ENCODE peak calls at places on chromosomes 12 and 14, in six cellular contexts. One of them, this sample, is unnamed.

GRCh38 chr12:54701940-54702592 is 53.9 kb upstream of the DCD start:
- DNase-seq in germinal center: peak; percentile 42
- DNase-seq in NCI-H524 treated with DMSO at 0.1 percent for 48 hours: no peak
- DNase-seq in GM20000: peak; percentile 40
- DNase-seq in HEK293T: peak; percentile 49
- DNase-seq in HS-27A: no peak
- DNase-seq in this sample: peak; percentile 42

GRCh38 chr12:116164263-116164817 is 113.2 kb downstream of the MED13L start:
- DNase-seq in germinal center: no peak
- DNase-seq in NCI-H524 treated with DMSO at 0.1 percent for 48 hours: peak; percentile 54
- DNase-seq in GM20000: no peak
- DNase-seq in HEK293T: no peak
- DNase-seq in HS-27A: no peak
- DNase-seq in this sample: peak; percentile 76

GRCh38 chr14:93085916-93086315 is 29.8 kb downstream of the ITPK1 start:
- DNase-seq in germinal center: no peak
- DNase-seq in NCI-H524 treated with DMSO at 0.1 percent for 48 hours: no peak
- DNase-seq in GM20000: no peak
- DNase-seq in HEK293T: no peak
- DNase-seq in HS-27A: no peak
- DNase-seq in this sample: peak; percentile 48

GRCh38 chr14:75119056-75119455 is 7.8 kb downstream of the NEK9 start:
- DNase-seq in germinal center: no peak
- DNase-seq in NCI-H524 treated with DMSO at 0.1 percent for 48 hours: no peak
- DNase-seq in GM20000: no peak
- DNase-seq in HEK293T: no peak
- DNase-seq in HS-27A: no peak
- DNase-seq in this sample: no peak

GRCh38 chr14:84087986-84088531 is 1441.9 kb upstream of the FLRT2 start:
- DNase-seq in germinal center: no peak
- DNase-seq in NCI-H524 treated with DMSO at 0.1 percent for 48 hours: no peak
- DNase-seq in GM20000: no peak
- DNase-seq in HEK293T: no peak
- DNase-seq in HS-27A: no peak
- DNase-seq in this sample: no peak

GRCh38 chr12:81998761-81999378 is 239.7 kb upstream of the PPFIA2 start:
- DNase-seq in germinal center: no peak
- DNase-seq in NCI-H524 treated with DMSO at 0.1 percent for 48 hours: no peak
- DNase-seq in GM20000: no peak
- DNase-seq in HEK293T: no peak
- DNase-seq in HS-27A: no peak
- DNase-seq in this sample: no peak

GRCh38 chr14:58637040-58637390 is 747 bp upstream of the DACT1 start:
- DNase-seq in germinal center: peak; percentile 6
- DNase-seq in NCI-H524 treated with DMSO at 0.1 percent for 48 hours: peak; percentile 76
- DNase-seq in GM20000: no peak
- DNase-seq in HEK293T: no peak
- DNase-seq in HS-27A: no peak
- DNase-seq in this sample: peak; percentile 59

GRCh38 chr12:85831327-85831990 is 4.8 kb downstream of the RASSF9 start:
- DNase-seq in germinal center: no peak
- DNase-seq in NCI-H524 treated with DMSO at 0.1 percent for 48 hours: no peak
- DNase-seq in GM20000: no peak
- DNase-seq in HEK293T: no peak
- DNase-seq in HS-27A: no peak
- DNase-seq in this sample: no peak

GRCh38 chr14:75469164-75469563 is 41.3 kb downstream of the JDP2 start:
- DNase-seq in germinal center: no peak
- DNase-seq in NCI-H524 treated with DMSO at 0.1 percent for 48 hours: no peak
- DNase-seq in GM20000: no peak
- DNase-seq in HEK293T: no peak
- DNase-seq in HS-27A: no peak
- DNase-seq in this sample: no peak

GRCh38 chr12:114403044-114403689 is 2.8 kb downstream of the TBX5 start:
- DNase-seq in germinal center: no peak
- DNase-seq in NCI-H524 treated with DMSO at 0.1 percent for 48 hours: no peak
- DNase-seq in GM20000: no peak
- DNase-seq in HEK293T: no peak
- DNase-seq in HS-27A: no peak
- DNase-seq in this sample: no peak

GRCh38 chr12:53230971-53231858 is 794 bp downstream of the RARG start:
- DNase-seq in germinal center: no peak
- DNase-seq in NCI-H524 treated with DMSO at 0.1 percent for 48 hours: no peak
- DNase-seq in GM20000: no peak
- DNase-seq in HEK293T: no peak
- DNase-seq in HS-27A: no peak
- DNase-seq in this sample: no peak

GRCh38 chr12:54135621-54136027 is 53.2 kb downstream of the SMUG1 start:
- DNase-seq in germinal center: no peak
- DNase-seq in NCI-H524 treated with DMSO at 0.1 percent for 48 hours: peak; percentile 39
- DNase-seq in GM20000: no peak
- DNase-seq in HEK293T: no peak
- DNase-seq in HS-27A: no peak
- DNase-seq in this sample: no peak

GRCh38 chr12:104656383-104656782 is 199.6 kb downstream of the CHST11 start:
- DNase-seq in germinal center: no peak
- DNase-seq in NCI-H524 treated with DMSO at 0.1 percent for 48 hours: no peak
- DNase-seq in GM20000: no peak
- DNase-seq in HEK293T: no peak
- DNase-seq in HS-27A: no peak
- DNase-seq in this sample: peak; percentile 76

GRCh38 chr12:130589391-130590317 is 126.4 kb downstream of the RIMBP2 start:
- DNase-seq in germinal center: no peak
- DNase-seq in NCI-H524 treated with DMSO at 0.1 percent for 48 hours: no peak
- DNase-seq in GM20000: no peak
- DNase-seq in HEK293T: no peak
- DNase-seq in HS-27A: no peak
- DNase-seq in this sample: no peak

GRCh38 chr12:120117961-120118709 is 1.6 kb upstream of the RAB35 start:
- DNase-seq in germinal center: no peak
- DNase-seq in NCI-H524 treated with DMSO at 0.1 percent for 48 hours: no peak
- DNase-seq in GM20000: no peak
- DNase-seq in HEK293T: no peak
- DNase-seq in HS-27A: no peak
- DNase-seq in this sample: peak; percentile 25

GRCh38 chr12:51887476-51888315 is at the start of gene ANKRD33:
- DNase-seq in germinal center: no peak
- DNase-seq in NCI-H524 treated with DMSO at 0.1 percent for 48 hours: peak; percentile 73
- DNase-seq in GM20000: no peak
- DNase-seq in HEK293T: no peak
- DNase-seq in HS-27A: no peak
- DNase-seq in this sample: no peak

GRCh38 chr12:7609480-7609879 is 56.2 kb downstream of the APOBEC1 start:
- DNase-seq in germinal center: no peak
- DNase-seq in NCI-H524 treated with DMSO at 0.1 percent for 48 hours: no peak
- DNase-seq in GM20000: no peak
- DNase-seq in HEK293T: no peak
- DNase-seq in HS-27A: no peak
- DNase-seq in this sample: peak; percentile 50

GRCh38 chr12:75913502-75914110 is 118.0 kb downstream of the PHLDA1 start:
- DNase-seq in germinal center: no peak
- DNase-seq in NCI-H524 treated with DMSO at 0.1 percent for 48 hours: no peak
- DNase-seq in GM20000: no peak
- DNase-seq in HEK293T: no peak
- DNase-seq in HS-27A: no peak
- DNase-seq in this sample: no peak

GRCh38 chr14:91417983-91418386 is 365 bp upstream of the CCDC88C start:
- DNase-seq in germinal center: peak; percentile 74
- DNase-seq in NCI-H524 treated with DMSO at 0.1 percent for 48 hours: no peak
- DNase-seq in GM20000: no peak
- DNase-seq in HEK293T: peak; percentile 62
- DNase-seq in HS-27A: peak; percentile 9
- DNase-seq in this sample: no peak

GRCh38 chr12:108313609-108314331 is 25.3 kb downstream of the CMKLR1 start:
- DNase-seq in germinal center: no peak
- DNase-seq in NCI-H524 treated with DMSO at 0.1 percent for 48 hours: no peak
- DNase-seq in GM20000: no peak
- DNase-seq in HEK293T: no peak
- DNase-seq in HS-27A: no peak
- DNase-seq in this sample: peak; percentile 73

GRCh38 chr12:12807970-12808702 is 5.0 kb upstream of the DDX47 start:
- DNase-seq in germinal center: peak; percentile 61
- DNase-seq in NCI-H524 treated with DMSO at 0.1 percent for 48 hours: no peak
- DNase-seq in GM20000: no peak
- DNase-seq in HEK293T: no peak
- DNase-seq in HS-27A: no peak
- DNase-seq in this sample: no peak

GRCh38 chr14:78227466-78228077 is 57.4 kb downstream of the NRXN3 start:
- DNase-seq in germinal center: no peak
- DNase-seq in NCI-H524 treated with DMSO at 0.1 percent for 48 hours: no peak
- DNase-seq in GM20000: no peak
- DNase-seq in HEK293T: no peak
- DNase-seq in HS-27A: no peak
- DNase-seq in this sample: no peak

This sample was measured in RPMI7951.